ENCODE peak calls at places on chromosomes 4 and X, in eight cellular contexts. P, N, U, R, F, I, G and J are unnamed samples.

GRCh38 chrX:29852767-29853166 is 362.6 kb upstream of the MAGEB2 start:
- DNase-seq in U (no peak), R (peak; percentile 20), N (no peak), P (no peak), G (no peak), F (no peak), I (peak; percentile 35), J (peak; percentile 11)

GRCh38 chr4:173159791-173160190 is 8.8 kb upstream of the GALNT7 start:
- DNase-seq in I (peak; percentile 38), U (no peak), R (no peak), P (no peak), F (no peak), N (no peak), G (no peak), J (no peak)

GRCh38 chr4:105633241-105633640 is 75.2 kb downstream of the INTS12 start:
- DNase-seq in R (no peak), U (no peak), N (no peak), G (no peak), P (no peak), I (no peak), F (no peak), J (no peak)

GRCh38 chr4:124183231-124183630 is 529.3 kb downstream of the ANKRD50 start:
- DNase-seq in P (no peak), N (no peak), I (no peak), F (no peak), R (no peak), G (no peak), U (no peak), J (no peak)

GRCh38 chrX:87924619-87925018 is 407.0 kb downstream of the KLHL4 start:
- DNase-seq in G (no peak), I (no peak), P (no peak), U (no peak), N (no peak), F (no peak), R (no peak), J (no peak)

GRCh38 chr4:2790583-2791517 is 2.0 kb upstream of the SH3BP2 start:
- DNase-seq in I (no peak), N (no peak), P (no peak), F (peak; percentile 9), U (no peak), G (peak; percentile 5), R (no peak), J (no peak)

GRCh38 chrX:120419465-120419864 is 49.6 kb downstream of the LAMP2 start:
- DNase-seq in U (no peak), G (no peak), I (no peak), N (peak; percentile 10), F (no peak), P (no peak), R (no peak), J (peak; percentile 11)

GRCh38 chrX:111875881-111876280 is at the start of gene TRPC5OS:
- DNase-seq in G (no peak), R (no peak), P (no peak), U (no peak), N (no peak), F (no peak), I (no peak), J (no peak)

GRCh38 chr4:48015216-48015615 is 1.3 kb downstream of the CNGA1 start:
- DNase-seq in G (no peak), P (no peak), R (no peak), F (no peak), U (no peak), N (no peak), I (no peak), J (no peak)

GRCh38 chr4:1597021-1597931 is 86.8 kb downstream of the FAM53A start:
- DNase-seq in N (no peak), F (no peak), U (peak; percentile 36), R (no peak), G (no peak), I (no peak), P (no peak), J (no peak)

GRCh38 chr4:22551550-22551949 is 35.7 kb upstream of the ADGRA3 start:
- DNase-seq in N (no peak), R (no peak), P (no peak), U (no peak), I (no peak), G (no peak), F (no peak), J (no peak)

GRCh38 chr4:105520819-105521790 is 31.3 kb upstream of the ARHGEF38 start:
- DNase-seq in R (peak; percentile 33), P (no peak), G (peak; percentile 63), I (peak; percentile 50), F (no peak), U (no peak), N (peak; percentile 45), J (peak; percentile 12)

DNA sequence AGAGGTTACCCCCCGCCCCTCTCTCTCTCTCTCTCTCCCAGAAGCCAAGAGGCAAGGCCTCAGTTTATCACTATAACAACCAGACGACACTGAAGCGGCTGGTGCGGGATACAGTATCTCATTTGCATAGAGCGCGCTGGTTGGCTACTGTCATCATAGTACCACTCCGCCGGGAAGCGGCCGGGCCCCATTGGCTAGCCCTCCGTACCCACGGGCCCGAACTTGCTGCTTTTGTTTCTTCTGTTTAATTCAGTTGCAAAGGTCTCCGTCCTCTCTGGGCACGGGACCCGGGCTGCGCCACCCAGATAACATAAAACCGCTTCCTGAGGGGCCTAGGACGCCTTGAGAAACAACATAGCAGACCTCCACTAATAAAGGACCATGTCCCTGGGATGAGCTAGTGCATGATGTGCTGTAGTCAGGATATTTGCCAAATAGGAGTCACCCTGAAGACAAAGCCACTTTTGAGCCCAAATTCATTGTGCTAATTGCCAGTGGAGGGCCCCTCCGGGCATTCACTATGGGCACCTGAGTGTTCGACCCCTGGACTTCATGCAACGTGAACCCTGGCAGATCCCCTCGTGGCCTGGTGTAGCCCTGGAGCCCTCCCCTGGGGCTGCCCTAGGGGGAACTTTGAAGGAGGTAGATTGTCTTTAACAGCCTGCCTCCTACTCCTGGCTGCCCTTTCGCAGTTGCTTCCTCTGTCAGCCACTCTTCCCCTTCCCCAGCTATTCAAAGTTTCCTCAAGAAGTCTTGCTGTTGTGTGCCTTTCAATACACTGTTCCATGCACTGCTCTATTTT is at the start of gene PCYT1B:
- DNase-seq in R (peak; percentile 38), I (peak; percentile 47), N (peak; percentile 40), P (peak; percentile 9), G (peak; percentile 86), F (peak; percentile 19), U (peak; percentile 55), J (peak; percentile 72)
- H3K4me3 ChIP-seq in R (no peak within 1 kb of the TSS), I (no peak within 1 kb of the TSS), N (no peak within 1 kb of the TSS), P (peak within 1 kb of the TSS; percentile 67), G (peak within 1 kb of the TSS; percentile 15), F (peak within 1 kb of the TSS; percentile 43), U (no peak within 1 kb of the TSS), J (peak within 1 kb of the TSS; percentile 30)

GRCh38 chr4:158826882-158827281 is 58.1 kb downstream of the FNIP2 start:
- DNase-seq in P (no peak), N (peak; percentile 55), I (no peak), U (no peak), R (no peak), G (peak; percentile 72), F (no peak), J (no peak)

GRCh38 chr4:158826057-158826456 is 57.2 kb downstream of the FNIP2 start:
- DNase-seq in P (no peak), R (no peak), I (no peak), G (no peak), N (no peak), U (no peak), F (no peak), J (no peak)

GRCh38 chr4:158825443-158826036 is 56.7 kb downstream of the FNIP2 start:
- DNase-seq in G (no peak), N (no peak), I (no peak), U (no peak), R (no peak), P (no peak), F (no peak), J (no peak)

GRCh38 chr4:158827475-158828085 is 58.8 kb downstream of the FNIP2 start:
- DNase-seq in F (no peak), G (no peak), U (no peak), R (no peak), N (no peak), I (no peak), P (no peak), J (no peak)

GRCh38 chr4:158829254-158829653 is 60.4 kb downstream of the FNIP2 start:
- DNase-seq in U (no peak), P (no peak), G (no peak), F (no peak), N (no peak), I (no peak), R (no peak), J (no peak)
- TF ChIP-seq CTCF in U (no peak), P (no peak), G (no peak), F (no peak), N (no peak), I (no peak), R (no peak), J (no peak)

DNA sequence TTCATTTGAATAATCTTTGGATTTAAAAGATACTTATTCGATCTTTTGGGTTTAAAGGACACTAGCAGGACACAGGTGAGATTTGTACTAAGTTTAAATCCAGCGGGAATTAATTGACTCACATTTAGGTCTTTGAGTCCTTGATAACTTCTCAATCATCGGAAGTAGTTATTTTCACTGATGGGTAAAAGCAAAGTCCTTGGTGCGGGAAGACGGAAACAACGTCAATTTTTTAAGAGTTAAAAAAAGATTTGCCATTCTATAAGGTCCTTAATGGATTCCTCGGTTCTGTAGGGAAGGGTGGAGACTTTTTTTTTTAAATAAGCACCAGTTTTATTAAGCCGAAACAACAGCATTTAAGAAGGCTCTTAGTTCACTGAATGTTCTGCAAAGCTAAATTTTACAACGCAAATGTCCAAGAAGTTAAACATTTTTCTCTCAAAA is 2.9 kb downstream of the TMSB4X start:
- DNase-seq in N (no peak), I (no peak), P (no peak), G (no peak), R (no peak), U (no peak), F (no peak), J (peak; percentile 65)
- H3K4me3 ChIP-seq in N (peak overlapping the region; percentile 55), I (peak overlapping the region; percentile 80), P (peak overlapping the region; percentile 96), G (peak overlapping the region; percentile 84), R (peak overlapping the region; percentile 86), U (no peak overlapping the region), F (peak overlapping the region; percentile 76), J (peak overlapping the region; percentile 92)

GRCh38 chr4:7584760-7585159 is 150.0 kb upstream of the PSAPL1 start:
- DNase-seq in I (no peak), U (no peak), P (no peak), G (no peak), N (no peak), R (no peak), F (no peak), J (no peak)

GRCh38 chr4:7588002-7588401 is 153.3 kb upstream of the PSAPL1 start:
- DNase-seq in N (no peak), G (no peak), I (no peak), F (no peak), P (no peak), R (no peak), U (no peak), J (no peak)

GRCh38 chr4:7584133-7584532 is 149.4 kb upstream of the PSAPL1 start:
- DNase-seq in P (no peak), I (no peak), U (no peak), R (no peak), G (no peak), N (no peak), F (no peak), J (no peak)

GRCh38 chr4:7582313-7583096 is 147.8 kb upstream of the PSAPL1 start:
- DNase-seq in U (no peak), R (no peak), F (no peak), G (no peak), N (no peak), P (no peak), I (no peak), J (no peak)

GRCh38 chr4:7585768-7586167 is 151.0 kb upstream of the PSAPL1 start:
- DNase-seq in N (no peak), F (no peak), R (no peak), U (no peak), P (no peak), G (no peak), I (peak; percentile 3), J (no peak)
- TF ChIP-seq CTCF in N (no peak), F (no peak), R (no peak), U (no peak), P (no peak), G (no peak), I (no peak), J (no peak)